ENCODE peak calls at places on chromosomes 6 and 20, in eight cellular contexts. V, J, T, M, K, Y, A and N are unnamed samples.

GRCh38 chr6:143598466-143599080 is 79.2 kb upstream of the PHACTR2 start:
- DNase-seq in V (no peak), J (no peak), T (no peak), M (no peak), K (no peak), Y (no peak), A (no peak), N (no peak)

GRCh38 chr20:3314391-3314790 is 75.4 kb upstream of the SLC4A11 start:
- DNase-seq in V (no peak), J (no peak), T (no peak), M (no peak), K (no peak), Y (no peak), A (no peak), N (no peak)

GRCh38 chr20:2387180-2387577 is 6.5 kb downstream of the TGM6 start:
- DNase-seq in V (no peak), J (no peak), T (no peak), M (peak), K (peak), Y (peak), A (no peak), N (no peak)

GRCh38 chr6:43972915-43973304 is 154.3 kb downstream of the MRPL14 start:
- DNase-seq in V (peak), J (peak), T (no peak), M (no peak), K (no peak), Y (peak), A (peak), N (peak)

GRCh38 chr20:56974499-56975250 is 291.8 kb downstream of the BMP7 start:
- DNase-seq in V (no peak), J (no peak), T (no peak), M (peak), K (peak), Y (peak), A (no peak), N (no peak)

GRCh38 chr6:144678844-144679243 is 393.7 kb downstream of the UTRN start:
- DNase-seq in V (no peak), J (no peak), T (no peak), M (no peak), K (no peak), Y (peak), A (no peak), N (no peak)

GRCh38 chr6:11113038-11113437 is 1.5 kb upstream of the ERVFRD-1 start:
- DNase-seq in V (no peak), J (no peak), T (no peak), M (no peak), K (no peak), Y (no peak), A (no peak), N (no peak)

GRCh38 chr6:42197574-42198362 is 3.0 kb upstream of the GUCA1B start:
- DNase-seq in V (no peak), J (no peak), T (no peak), M (peak), K (peak), Y (peak), A (no peak), N (peak)

GRCh38 chr6:34982424-34982852 is 93.4 kb downstream of the ANKS1A start:
- DNase-seq in V (no peak), J (no peak), T (no peak), M (peak), K (peak), Y (peak), A (no peak), N (peak)

GRCh38 chr6:11212625-11213024 is 19.8 kb downstream of the NEDD9 start:
- DNase-seq in V (no peak), J (no peak), T (no peak), M (no peak), K (no peak), Y (peak), A (peak), N (no peak)

DNA sequence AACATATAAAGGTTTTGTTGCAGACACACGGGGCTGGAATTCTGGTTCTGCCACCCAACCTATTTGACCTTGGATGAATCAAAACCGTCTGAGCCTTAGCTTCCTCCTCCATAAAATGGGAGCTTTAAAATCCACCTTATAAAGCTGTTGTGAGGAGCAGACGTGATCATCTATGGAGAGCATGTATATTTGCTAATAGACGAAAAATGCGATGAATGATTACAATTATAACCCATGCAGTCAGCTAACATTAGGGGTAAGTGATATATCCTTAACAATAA is 586 bp upstream of the NUP153 start:
- DNase-seq in V (no peak), J (no peak), T (no peak), M (no peak), K (no peak), Y (no peak), A (no peak), N (no peak)
- H3K4me3 ChIP-seq in V (peak), J (peak), T (peak), M (peak), K (peak), Y (no peak), A (peak), N (peak)

GRCh38 chr6:85602100-85602499 is 8.4 kb upstream of the SNX14 start:
- DNase-seq in V (no peak), J (no peak), T (no peak), M (no peak), K (no peak), Y (no peak), A (no peak), N (no peak)

GRCh38 chr6:85600713-85601313 is 7.2 kb upstream of the SNX14 start:
- DNase-seq in V (peak), J (no peak), T (peak), M (no peak), K (no peak), Y (no peak), A (no peak), N (no peak)
- TF ChIP-seq POLR2A in V (no peak), J (no peak), T (no peak), M (peak), K (no peak), Y (no peak), A (no peak), N (no peak)

GRCh38 chr20:50311308-50312001 is 120.8 kb downstream of the CEBPB start:
- DNase-seq in V (no peak), J (peak), T (no peak), M (no peak), K (no peak), Y (peak), A (no peak), N (no peak)

GRCh38 chr20:50309280-50309763 is 118.7 kb downstream of the CEBPB start:
- DNase-seq in V (no peak), J (no peak), T (no peak), M (no peak), K (no peak), Y (peak), A (peak), N (no peak)

GRCh38 chr20:50308513-50309279 is 118.1 kb downstream of the CEBPB start:
- DNase-seq in V (peak), J (peak), T (peak), M (peak), K (peak), Y (peak), A (peak), N (peak)

GRCh38 chr20:50310673-50311051 is 120.0 kb downstream of the CEBPB start:
- DNase-seq in V (no peak), J (peak), T (no peak), M (no peak), K (no peak), Y (no peak), A (no peak), N (no peak)

GRCh38 chr20:50309764-50310672 is 119.4 kb downstream of the CEBPB start:
- DNase-seq in V (no peak), J (peak), T (no peak), M (no peak), K (no peak), Y (no peak), A (no peak), N (no peak)
- H3K27ac ChIP-seq in V (peak), J (peak), T (peak), M (no peak), K (peak), Y (peak), A (peak), N (peak)

DNA sequence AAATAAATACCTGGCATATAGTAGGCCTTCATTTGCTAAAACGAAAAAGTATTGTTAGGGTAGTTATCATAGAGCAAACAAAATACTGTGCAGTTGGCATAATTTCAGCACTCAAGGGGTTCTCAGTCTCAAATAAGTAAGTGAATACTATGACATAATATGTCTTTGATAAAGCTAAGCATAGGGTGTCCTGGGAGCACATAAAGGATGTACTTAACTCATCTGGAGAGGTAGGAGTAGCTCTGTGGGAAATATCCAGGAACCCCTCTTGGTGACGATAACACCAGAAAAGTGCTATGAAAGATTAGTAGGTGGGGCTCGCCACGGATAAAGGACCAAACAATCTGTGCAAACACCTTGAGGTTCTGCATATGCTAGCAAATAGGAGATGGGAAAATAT is 23.2 kb downstream of the VNN1 start:
- DNase-seq in V (no peak), J (no peak), T (no peak), M (no peak), K (no peak), Y (no peak), A (no peak), N (no peak)
- H3K4me3 ChIP-seq in V (no peak), J (no peak), T (no peak), M (no peak), K (no peak), Y (no peak), A (no peak), N (no peak)

GRCh38 chr6:157570104-157570503 is 189.1 kb downstream of the ZDHHC14 start:
- DNase-seq in V (no peak), J (no peak), T (no peak), M (no peak), K (peak), Y (no peak), A (no peak), N (no peak)
- TF ChIP-seq POLR2A in V (no peak), J (no peak), T (no peak), M (no peak), K (no peak), Y (no peak), A (no peak), N (no peak)